ENCODE peak calls at places on chromosomes 7 and 10, in five cellular contexts. Y, G, J, L and H are unnamed samples.

GRCh38 chr7:37342665-37343471 is 105.8 kb downstream of the ELMO1 start:
- DNase-seq in J (no peak), G (no peak), Y (peak), L (peak), H (no peak)

GRCh38 chr7:153190452-153190851 is 430.9 kb downstream of the ACTR3B start:
- DNase-seq in L (no peak), J (no peak), G (no peak), Y (no peak), H (no peak)

GRCh38 chr7:157497744-157498541 is 161.1 kb downstream of the DNAJB6 start:
- DNase-seq in J (no peak), G (peak), L (no peak), Y (peak), H (no peak)

GRCh38 chr7:139886899-139887298 is 57.8 kb downstream of the TBXAS1 start:
- DNase-seq in G (no peak), J (no peak), Y (no peak), L (no peak), H (no peak)

GRCh38 chr10:80964179-80964578 is 426.5 kb downstream of the SH2D4B start:
- DNase-seq in L (no peak), Y (no peak), G (no peak), J (no peak), H (no peak)

GRCh38 chr7:149654588-149654987 is 118.8 kb downstream of the ZNF467 start:
- DNase-seq in L (no peak), J (no peak), G (no peak), Y (no peak), H (no peak)

GRCh38 chr7:40527723-40528122 is 392.9 kb downstream of the SUGCT start:
- DNase-seq in G (no peak), J (no peak), L (no peak), Y (no peak), H (no peak)

GRCh38 chr10:12707461-12708185 is 293.9 kb downstream of the CCDC3 start:
- DNase-seq in L (peak), G (no peak), Y (peak), J (peak), H (no peak)

GRCh38 chr7:134888141-134888740 is 98.1 kb upstream of the AGBL3 start:
- DNase-seq in G (no peak), J (no peak), L (no peak), Y (no peak), H (no peak)

GRCh38 chr7:27203964-27204594 is 4.2 kb upstream of the HOXA13 start:
- DNase-seq in J (no peak), G (no peak), Y (no peak), L (no peak), H (no peak)

GRCh38 chr10:110212119-110213006 is 5.0 kb downstream of the MXI1 start:
- DNase-seq in J (no peak), G (no peak), Y (peak), L (peak), H (peak)